ENCODE peak calls at places on chromosomes 13 and 19, in six cellular contexts. One of them, this sample, is unnamed. For H3K4me1, the result is how much of the 10 kb centered on the place peaks cover.

GRCh38 chr13:59012731-59013130 is 1151.0 kb downstream of the DIAPH3 start:
- DNase-seq in SK-N-SH: no peak
- DNase-seq in cardiac muscle cell: no peak
- DNase-seq in psoas muscle: no peak
- DNase-seq in heart right ventricle: no peak
- DNase-seq in fibroblast of lung: no peak
- DNase-seq in this sample: no peak

GRCh38 chr19:38730731-38731589 is 13.3 kb downstream of the CAPN12 start:
- DNase-seq in psoas muscle: no peak
- DNase-seq in fibroblast of lung: no peak
- DNase-seq in SK-N-SH: no peak
- DNase-seq in heart right ventricle: no peak
- DNase-seq in cardiac muscle cell: no peak
- DNase-seq in this sample: no peak

GRCh38 chr13:50125556-50126377 is 110.5 kb downstream of the KCNRG start:
- DNase-seq in fibroblast of lung: peak
- DNase-seq in cardiac muscle cell: peak
- DNase-seq in SK-N-SH: peak
- DNase-seq in heart right ventricle: peak
- DNase-seq in psoas muscle: peak
- DNase-seq in this sample: peak

GRCh38 chr13:46627462-46627861 is 74.5 kb downstream of the LRCH1 start:
- DNase-seq in psoas muscle: no peak
- DNase-seq in fibroblast of lung: no peak
- DNase-seq in SK-N-SH: no peak
- DNase-seq in cardiac muscle cell: no peak
- DNase-seq in heart right ventricle: no peak
- DNase-seq in this sample: no peak

GRCh38 chr19:16588089-16588823 is 16.0 kb upstream of the SLC35E1 start:
- DNase-seq in psoas muscle: peak
- DNase-seq in fibroblast of lung: peak
- DNase-seq in heart right ventricle: peak
- DNase-seq in SK-N-SH: peak
- DNase-seq in cardiac muscle cell: peak
- DNase-seq in this sample: no peak

GRCh38 chr19:57063070-57063469 is 56.7 kb upstream of the USP29 start:
- DNase-seq in psoas muscle: no peak
- DNase-seq in SK-N-SH: no peak
- DNase-seq in fibroblast of lung: no peak
- DNase-seq in heart right ventricle: no peak
- DNase-seq in cardiac muscle cell: no peak
- DNase-seq in this sample: no peak

GRCh38 chr13:32019612-32020233 is 11.9 kb upstream of the FRY start:
- DNase-seq in psoas muscle: no peak
- DNase-seq in heart right ventricle: no peak
- DNase-seq in SK-N-SH: peak
- DNase-seq in fibroblast of lung: peak
- DNase-seq in cardiac muscle cell: peak
- DNase-seq in this sample: no peak

GRCh38 chr13:100941377-100941776 is 266.8 kb upstream of the TMTC4 start:
- DNase-seq in heart right ventricle: no peak
- DNase-seq in SK-N-SH: no peak
- DNase-seq in psoas muscle: no peak
- DNase-seq in fibroblast of lung: no peak
- DNase-seq in cardiac muscle cell: no peak
- DNase-seq in this sample: no peak

GRCh38 chr19:38037151-38037611 is 130.2 kb downstream of the SIPA1L3 start:
- DNase-seq in heart right ventricle: no peak
- DNase-seq in SK-N-SH: no peak
- DNase-seq in fibroblast of lung: no peak
- DNase-seq in cardiac muscle cell: peak
- DNase-seq in psoas muscle: no peak
- DNase-seq in this sample: no peak

GRCh38 chr13:102907886-102908515 is 62.2 kb downstream of the ERCC5 start:
- DNase-seq in fibroblast of lung: no peak
- DNase-seq in SK-N-SH: no peak
- DNase-seq in heart right ventricle: no peak
- DNase-seq in cardiac muscle cell: no peak
- DNase-seq in psoas muscle: no peak
- DNase-seq in this sample: no peak

GRCh38 chr13:38542601-38543000 is 144.3 kb upstream of the FREM2 start:
- DNase-seq in fibroblast of lung: peak
- DNase-seq in SK-N-SH: no peak
- DNase-seq in psoas muscle: no peak
- DNase-seq in cardiac muscle cell: no peak
- DNase-seq in heart right ventricle: no peak
- DNase-seq in this sample: no peak

GRCh38 chr19:15216363-15216762 is 15.6 kb upstream of the NOTCH3 start:
- DNase-seq in SK-N-SH: no peak
- DNase-seq in fibroblast of lung: no peak
- DNase-seq in cardiac muscle cell: no peak
- DNase-seq in psoas muscle: no peak
- DNase-seq in heart right ventricle: no peak
- DNase-seq in this sample: no peak

GRCh38 chr19:39645800-39646411 is 9.8 kb upstream of the LGALS16 start:
- DNase-seq in cardiac muscle cell: peak
- DNase-seq in psoas muscle: no peak
- DNase-seq in SK-N-SH: no peak
- DNase-seq in heart right ventricle: no peak
- DNase-seq in fibroblast of lung: peak
- DNase-seq in this sample: no peak

GRCh38 chr19:12202250-12202649 is 39.4 kb downstream of the ZNF136 start:
- DNase-seq in heart right ventricle: peak
- DNase-seq in cardiac muscle cell: peak
- DNase-seq in fibroblast of lung: no peak
- DNase-seq in psoas muscle: no peak
- DNase-seq in SK-N-SH: no peak
- DNase-seq in this sample: peak

GRCh38 chr19:15447057-15447456 is 2.7 kb downstream of the WIZ start:
- DNase-seq in fibroblast of lung: no peak
- DNase-seq in psoas muscle: no peak
- DNase-seq in cardiac muscle cell: no peak
- DNase-seq in SK-N-SH: no peak
- DNase-seq in heart right ventricle: no peak
- DNase-seq in this sample: no peak

GRCh38 chr13:59444210-59444857 is 719.4 kb downstream of the DIAPH3 start:
- DNase-seq in cardiac muscle cell: no peak
- DNase-seq in fibroblast of lung: peak
- DNase-seq in psoas muscle: no peak
- DNase-seq in heart right ventricle: no peak
- DNase-seq in SK-N-SH: no peak
- DNase-seq in this sample: no peak

GRCh38 chr19:48900477-48901452 is 653 bp downstream of the NUCB1 start:
- DNase-seq in SK-N-SH: peak
- DNase-seq in cardiac muscle cell: no peak
- DNase-seq in heart right ventricle: no peak
- DNase-seq in fibroblast of lung: peak
- DNase-seq in psoas muscle: peak
- DNase-seq in this sample: no peak

GRCh38 chr13:97269603-97270002 is 47.5 kb downstream of the MBNL2 start:
- DNase-seq in fibroblast of lung: no peak
- DNase-seq in cardiac muscle cell: no peak
- DNase-seq in psoas muscle: no peak
- DNase-seq in heart right ventricle: no peak
- DNase-seq in SK-N-SH: no peak
- DNase-seq in this sample: no peak

GRCh38 chr19:3516675-3517207 is 10.6 kb downstream of the FZR1 start:
- DNase-seq in heart right ventricle: no peak
- DNase-seq in psoas muscle: no peak
- DNase-seq in cardiac muscle cell: no peak
- DNase-seq in fibroblast of lung: no peak
- DNase-seq in SK-N-SH: peak
- DNase-seq in this sample: no peak

GRCh38 chr19:49512970-49513745 is 697 bp downstream of the FCGRT start:
- DNase-seq in fibroblast of lung: no peak
- DNase-seq in cardiac muscle cell: peak
- DNase-seq in SK-N-SH: peak
- DNase-seq in psoas muscle: peak
- DNase-seq in heart right ventricle: peak
- DNase-seq in this sample: peak

GRCh38 chr13:76014618-76015315 is 378.6 kb downstream of the LMO7 start:
- DNase-seq in SK-N-SH: no peak
- DNase-seq in cardiac muscle cell: peak
- DNase-seq in fibroblast of lung: peak
- DNase-seq in psoas muscle: no peak
- DNase-seq in heart right ventricle: no peak
- DNase-seq in this sample: no peak

GRCh38 chr19:39843919-39844793 is 2.0 kb downstream of the FBL start:
- DNase-seq in SK-N-SH: peak
- DNase-seq in psoas muscle: no peak
- DNase-seq in cardiac muscle cell: peak
- DNase-seq in heart right ventricle: no peak
- DNase-seq in fibroblast of lung: peak
- DNase-seq in this sample: no peak

GRCh38 chr13:41562083-41562482 is 104.7 kb downstream of the RGCC start:
- DNase-seq in psoas muscle: peak
- DNase-seq in fibroblast of lung: peak
- DNase-seq in SK-N-SH: no peak
- DNase-seq in cardiac muscle cell: no peak
- DNase-seq in heart right ventricle: peak
- DNase-seq in this sample: peak

GRCh38 chr13:106527806-106528205 is 7.7 kb downstream of the EFNB2 start:
- DNase-seq in cardiac muscle cell: peak
- DNase-seq in fibroblast of lung: no peak
- DNase-seq in psoas muscle: no peak
- DNase-seq in heart right ventricle: no peak
- DNase-seq in SK-N-SH: no peak
- DNase-seq in this sample: no peak

DNA sequence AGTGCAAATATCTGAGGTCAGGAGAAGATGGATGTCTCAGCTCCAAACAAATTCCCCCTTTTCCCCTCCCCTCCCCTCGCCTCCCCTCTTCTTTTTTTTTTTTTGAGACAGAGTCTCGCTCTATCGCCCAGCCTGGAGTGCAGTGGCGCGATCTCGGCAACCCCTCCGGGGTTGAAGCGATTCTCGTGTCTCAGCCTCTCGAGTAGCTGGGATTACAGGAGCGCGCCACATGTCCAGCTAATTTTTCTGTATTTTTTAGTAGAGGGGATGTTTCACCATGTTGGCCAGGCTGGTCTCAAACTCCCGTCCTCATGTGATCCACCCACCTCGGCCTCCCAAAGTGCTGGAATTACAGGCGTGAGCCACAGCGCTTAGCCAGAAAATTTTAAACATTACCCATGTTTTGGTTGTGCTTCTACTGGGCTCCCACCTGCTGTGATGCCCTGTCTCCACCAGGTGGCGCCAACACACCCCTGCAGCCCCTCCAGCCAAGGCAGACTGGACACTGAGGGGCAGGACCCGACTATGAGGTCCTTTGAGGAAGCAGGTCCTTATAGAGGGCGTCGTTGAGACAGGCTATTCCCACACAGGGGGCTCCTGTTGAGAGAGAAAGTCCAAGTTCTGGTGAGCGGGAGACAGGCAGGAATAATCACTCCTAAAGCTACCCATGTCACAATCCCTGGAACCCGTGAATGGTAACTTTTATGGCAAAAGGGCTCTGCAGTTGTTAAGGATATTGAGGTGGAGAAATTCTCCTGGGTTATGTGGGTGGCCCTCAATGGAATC is 6.3 kb downstream of the ERICH4 start:
- DNase-seq in psoas muscle: peak
- DNase-seq in heart right ventricle: peak
- DNase-seq in cardiac muscle cell: peak
- DNase-seq in fibroblast of lung: peak
- DNase-seq in SK-N-SH: peak
- DNase-seq in this sample: peak
- TF ChIP-seq CTCF in psoas muscle: peak
- TF ChIP-seq CTCF in heart right ventricle: peak
- TF ChIP-seq CTCF in cardiac muscle cell: peak
- TF ChIP-seq CTCF in fibroblast of lung: peak
- TF ChIP-seq CTCF in SK-N-SH: peak
- TF ChIP-seq CTCF in this sample: peak

GRCh38 chr19:33971073-33971472 is 174.4 kb downstream of the KCTD15 start:
- DNase-seq in psoas muscle: no peak
- DNase-seq in heart right ventricle: no peak
- DNase-seq in fibroblast of lung: no peak
- DNase-seq in SK-N-SH: no peak
- DNase-seq in cardiac muscle cell: no peak
- DNase-seq in this sample: no peak
- H3K4me1 ChIP-seq in psoas muscle: under half
- H3K4me1 ChIP-seq in heart right ventricle: under half
- H3K4me1 ChIP-seq in fibroblast of lung: under half
- H3K4me1 ChIP-seq in SK-N-SH: under half
- H3K4me1 ChIP-seq in cardiac muscle cell: under half
- H3K4me1 ChIP-seq in this sample: under half

DNA sequence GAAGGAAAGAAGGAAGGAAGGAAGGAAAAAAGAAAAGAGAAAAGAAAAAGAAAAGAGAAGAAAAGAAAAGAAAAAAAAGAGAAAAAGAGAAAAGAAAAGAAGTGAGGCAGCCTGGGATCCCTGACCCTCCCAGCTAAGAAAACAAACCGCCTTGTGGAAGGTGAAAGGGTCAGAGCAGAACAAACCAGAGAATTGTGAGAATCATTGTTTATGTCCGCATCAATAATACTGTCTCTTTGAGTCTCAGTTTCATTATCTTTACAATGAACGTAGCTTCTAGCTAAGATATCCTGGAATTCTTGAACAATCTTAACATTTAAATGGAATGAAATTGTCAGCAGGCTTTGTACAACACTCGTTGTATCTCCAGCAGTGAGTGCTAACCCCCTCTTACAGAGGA is 66.4 kb upstream of the SERP2 start:
- DNase-seq in fibroblast of lung: peak
- DNase-seq in psoas muscle: no peak
- DNase-seq in SK-N-SH: no peak
- DNase-seq in cardiac muscle cell: no peak
- DNase-seq in heart right ventricle: no peak
- DNase-seq in this sample: no peak
- H3K27ac ChIP-seq in fibroblast of lung: no peak
- H3K27ac ChIP-seq in psoas muscle: peak
- H3K27ac ChIP-seq in SK-N-SH: peak
- H3K27ac ChIP-seq in cardiac muscle cell: no peak
- H3K27ac ChIP-seq in heart right ventricle: peak
- H3K27ac ChIP-seq in this sample: peak

DNA sequence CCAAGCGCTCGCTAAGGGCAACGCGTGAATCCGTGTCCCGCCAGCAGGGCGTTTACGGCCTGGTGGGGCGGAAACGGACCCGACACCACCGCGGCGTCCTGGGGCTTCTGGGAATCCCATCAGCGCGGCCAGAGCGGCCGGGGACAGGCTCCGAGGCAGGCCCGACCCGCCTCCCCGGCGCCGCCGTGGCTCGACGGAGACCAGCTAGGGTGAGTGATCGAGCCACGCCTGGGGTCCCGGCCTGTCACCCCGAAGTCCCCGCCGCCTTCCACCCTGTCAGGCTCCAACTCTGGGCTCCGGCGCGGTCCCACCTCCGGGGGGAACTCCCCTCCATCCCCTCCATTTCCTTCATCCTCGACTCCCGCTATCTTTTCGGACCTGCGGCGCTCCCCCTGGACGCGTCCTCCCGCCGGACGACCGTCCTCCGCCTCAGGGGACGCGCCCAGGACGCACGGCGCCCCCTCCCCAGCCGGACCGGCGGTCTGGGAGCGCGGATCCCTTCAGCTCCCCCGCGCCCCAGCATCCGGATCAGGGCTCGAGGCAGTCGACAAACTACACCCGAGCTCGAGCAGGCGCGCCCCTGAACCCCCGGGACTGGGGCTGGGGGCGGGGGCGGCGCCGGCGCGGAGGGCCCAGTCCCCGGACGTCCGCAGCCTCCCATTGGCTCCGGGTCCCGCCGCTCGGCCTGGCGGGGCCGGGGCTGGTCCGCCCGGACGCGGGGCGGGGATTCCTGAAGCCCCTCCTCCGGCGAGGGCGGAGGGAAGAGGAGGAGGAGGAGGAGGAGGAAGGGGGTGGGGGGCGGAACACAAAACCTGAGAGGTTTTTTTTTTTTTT is 643 bp upstream of the BICRA start:
- DNase-seq in heart right ventricle: peak
- DNase-seq in cardiac muscle cell: peak
- DNase-seq in SK-N-SH: peak
- DNase-seq in fibroblast of lung: peak
- DNase-seq in psoas muscle: peak
- DNase-seq in this sample: peak
- TF ChIP-seq CTCF in heart right ventricle: peak
- TF ChIP-seq CTCF in cardiac muscle cell: no peak
- TF ChIP-seq CTCF in SK-N-SH: no peak
- TF ChIP-seq CTCF in fibroblast of lung: peak
- TF ChIP-seq CTCF in psoas muscle: peak
- TF ChIP-seq CTCF in this sample: peak

This sample was measured in left ventricle myocardium inferior.